ENCODE peak calls at places on chromosomes 5 and 9, in five cellular contexts. C is neural progenitor cell, W is adrenal gland, R is GM12865, V is fibroblast of lung. X is an unnamed sample.

GRCh38 chr5:90878549-90879196 is 320.1 kb downstream of the ADGRV1 start:
- DNase-seq in C (no peak), W (peak; percentile 54), R (no peak), V (peak; percentile 68), X (no peak)

GRCh38 chr5:56185777-56186311 is 47.3 kb downstream of the ANKRD55 start:
- DNase-seq in C (no peak), W (no peak), R (no peak), V (no peak), X (no peak)

GRCh38 chr5:137503456-137503855 is 4.3 kb upstream of the SPOCK1 start:
- DNase-seq in C (no peak), W (no peak), R (no peak), V (no peak), X (no peak)

GRCh38 chr9:83013867-83014605 is 48.9 kb downstream of the RASEF start:
- DNase-seq in C (no peak), W (no peak), R (no peak), V (peak; percentile 70), X (no peak)

GRCh38 chr9:121393318-121393717 is 23.3 kb upstream of the STOM start:
- DNase-seq in C (no peak), W (no peak), R (no peak), V (no peak), X (no peak)

GRCh38 chr5:32692066-32692746 is 18.9 kb upstream of the NPR3 start:
- DNase-seq in C (no peak), W (no peak), R (no peak), V (peak; percentile 60), X (no peak)

GRCh38 chr5:53601570-53601969 is 41.1 kb downstream of the NDUFS4 start:
- DNase-seq in C (no peak), W (no peak), R (no peak), V (peak; percentile 41), X (no peak)

GRCh38 chr9:91750343-91750742 is 199.7 kb downstream of the ROR2 start:
- DNase-seq in C (no peak), W (no peak), R (no peak), V (no peak), X (no peak)

GRCh38 chr5:572398-573019 is 39.6 kb upstream of the CEP72 start:
- DNase-seq in C (no peak), W (no peak), R (no peak), V (no peak), X (no peak)

DNA sequence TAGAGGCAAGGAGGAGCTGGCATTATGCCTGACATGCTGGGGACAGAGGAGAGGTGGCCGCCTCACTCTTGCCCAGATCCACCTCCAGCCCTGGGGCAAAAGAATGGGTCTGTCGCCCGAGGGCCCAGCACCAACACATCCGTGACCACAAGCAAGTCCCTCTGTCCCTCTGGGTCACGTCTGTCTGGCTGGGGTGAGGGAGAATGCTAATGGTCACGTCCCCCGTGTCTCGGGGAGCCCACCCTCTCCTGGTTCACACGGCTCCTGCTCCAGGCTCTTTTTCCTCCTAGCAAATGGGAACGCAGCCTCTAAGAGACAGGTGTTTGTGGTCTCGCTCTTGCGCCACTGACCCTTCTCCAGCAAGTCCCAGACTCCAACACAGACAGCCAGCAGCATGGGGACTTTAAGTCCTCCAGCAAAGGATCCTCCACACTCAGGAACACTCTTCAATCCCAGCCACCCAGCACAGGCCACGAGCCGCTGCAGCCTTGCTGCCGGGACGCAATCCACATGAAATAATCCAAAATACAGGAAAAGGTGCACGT is 4.1 kb downstream of the ENG start:
- DNase-seq in C (no peak), W (no peak), R (no peak), V (no peak), X (no peak)
- H3K4me3 ChIP-seq in C (no peak overlapping the region), W (no peak overlapping the region), R (no peak overlapping the region), V (no peak overlapping the region), X (no peak overlapping the region)

GRCh38 chr5:136137497-136138220 is 5.0 kb downstream of the SMAD5 start:
- DNase-seq in C (no peak), W (no peak), R (no peak), V (no peak), X (no peak)
- H3K4me3 ChIP-seq in C (no peak overlapping the region), W (no peak overlapping the region), R (no peak overlapping the region), V (no peak overlapping the region), X (no peak overlapping the region)

GRCh38 chr5:95859327-95860060 is 37.0 kb upstream of the GLRX start:
- DNase-seq in C (no peak), W (peak; percentile 59), R (no peak), V (no peak), X (no peak)
- H3K4me3 ChIP-seq in C (no peak overlapping the region), W (no peak overlapping the region), R (no peak overlapping the region), V (peak overlapping the region; percentile 4), X (no peak overlapping the region)

DNA sequence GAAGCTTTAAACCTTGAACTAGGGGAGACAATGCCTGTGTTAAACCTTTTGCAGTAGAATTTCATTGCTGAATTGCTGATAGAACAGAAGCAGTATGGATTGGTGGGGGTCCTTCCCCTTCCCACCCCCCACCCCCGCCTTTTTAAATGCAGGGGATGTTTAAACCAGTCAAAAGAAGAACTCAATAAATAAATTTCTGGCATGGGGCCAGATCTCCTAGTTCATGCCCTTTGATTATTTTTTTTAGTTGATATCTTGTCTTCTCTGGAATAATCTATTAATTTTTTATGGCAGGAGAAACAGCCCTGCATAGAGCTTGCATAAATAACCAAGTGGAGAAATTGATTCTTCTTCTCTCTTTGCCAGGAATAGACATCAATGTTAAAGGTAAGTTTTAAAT is 72.8 kb downstream of the SLF1 start:
- DNase-seq in C (no peak), W (no peak), R (no peak), V (no peak), X (no peak)
- H3K4me3 ChIP-seq in C (no peak overlapping the region), W (no peak overlapping the region), R (no peak overlapping the region), V (no peak overlapping the region), X (no peak overlapping the region)

DNA sequence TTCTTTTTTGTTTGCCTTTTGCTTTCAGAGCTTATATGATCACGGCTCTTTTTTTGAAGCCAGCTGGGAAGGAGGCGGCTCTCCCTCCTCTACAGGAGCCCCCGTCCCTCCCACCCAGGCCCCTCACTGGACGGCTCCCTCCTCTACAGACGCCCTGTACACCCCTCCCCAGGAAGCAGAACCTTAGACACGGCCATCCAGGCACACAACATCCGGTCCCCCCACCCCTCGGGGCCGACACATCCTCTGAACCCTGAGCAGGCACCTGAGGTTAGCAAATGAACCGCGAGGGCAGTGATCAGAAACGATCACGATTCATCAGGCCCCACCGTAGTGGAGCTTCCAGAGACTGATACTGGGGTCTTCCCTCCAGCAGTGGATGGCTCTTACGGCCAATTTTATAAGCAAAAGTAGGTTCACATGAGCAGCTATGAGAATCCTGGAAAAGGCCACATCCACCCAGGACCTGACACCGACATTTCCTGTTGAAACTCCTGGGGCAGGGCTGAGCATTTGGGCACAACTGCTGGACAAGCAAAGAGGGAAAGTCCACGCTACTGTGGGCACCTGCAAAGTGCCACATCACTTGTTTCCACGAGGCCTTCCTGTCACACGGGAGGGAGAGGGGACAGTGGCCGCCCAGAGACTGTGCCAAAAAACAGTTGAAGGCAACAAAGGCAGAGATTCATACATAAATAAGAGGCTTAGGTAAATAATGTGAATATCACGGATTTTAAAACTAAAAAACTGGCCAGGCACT is 78.9 kb downstream of the SEMA4D start:
- DNase-seq in C (no peak), W (no peak), R (peak; percentile 86), V (no peak), X (peak; percentile 75)
- H3K4me3 ChIP-seq in C (no peak overlapping the region), W (no peak overlapping the region), R (peak overlapping the region; percentile 58), V (no peak overlapping the region), X (peak overlapping the region; percentile 43)

GRCh38 chr9:113397077-113397696 is 3.9 kb downstream of the ALAD start:
- DNase-seq in C (no peak), W (no peak), R (no peak), V (no peak), X (no peak)

GRCh38 chr9:113403651-113404050 is 2.6 kb upstream of the ALAD start:
- DNase-seq in C (no peak), W (no peak), R (no peak), V (no peak), X (no peak)

GRCh38 chr9:113398796-113399195 is 2.3 kb downstream of the ALAD start:
- DNase-seq in C (no peak), W (no peak), R (no peak), V (no peak), X (no peak)

GRCh38 chr9:113401027-113401792 is at the start of gene ALAD:
- DNase-seq in C (peak; percentile 100), W (peak; percentile 99), R (peak; percentile 99), V (peak; percentile 98), X (peak; percentile 95)

GRCh38 chr9:113399646-113400200 is 1.4 kb downstream of the ALAD start:
- DNase-seq in C (no peak), W (no peak), R (no peak), V (no peak), X (no peak)
- H3K4me3 ChIP-seq in C (peak overlapping the region; percentile 72), W (no peak overlapping the region), R (no peak overlapping the region), V (no peak overlapping the region), X (no peak overlapping the region)

X was measured in Jurkat, Clone E6-1.